ENCODE peak calls at places on chromosome 14, in six cellular contexts. P is NCI-H345, L is neural crest cell, O is astrocyte of the spinal cord, G is GM12892, U is esophagus squamous epithelium. I is an unnamed sample.

GRCh38 chr14:36068777-36069534 is 107.6 kb downstream of the PTCSC3 start:
- DNase-seq in P (no peak), L (no peak), O (peak), G (no peak), U (no peak), I (no peak)

GRCh38 chr14:80316426-80316825 is 105.1 kb upstream of the DIO2 start:
- DNase-seq in P (no peak), L (no peak), O (peak), G (no peak), U (no peak), I (no peak)

GRCh38 chr14:91225025-91225424 is 19.5 kb downstream of the GPR68 start:
- DNase-seq in P (peak), L (no peak), O (no peak), G (no peak), U (no peak), I (no peak)

GRCh38 chr14:60573943-60574496 is 65.1 kb downstream of the SIX6 start:
- DNase-seq in P (no peak), L (no peak), O (no peak), G (no peak), U (no peak), I (no peak)

GRCh38 chr14:34340226-34340625 is 121.8 kb downstream of the SPTSSA start:
- DNase-seq in P (no peak), L (no peak), O (peak), G (no peak), U (no peak), I (no peak)

GRCh38 chr14:106269029-106269428 is 742.6 kb downstream of the TMEM121 start:
- DNase-seq in P (no peak), L (no peak), O (no peak), G (no peak), U (no peak), I (no peak)

GRCh38 chr14:75832621-75833297 is 149.0 kb downstream of the TGFB3 start:
- DNase-seq in P (no peak), L (no peak), O (peak), G (no peak), U (no peak), I (no peak)

GRCh38 chr14:105913861-105914260 is 387.5 kb downstream of the TMEM121 start:
- DNase-seq in P (no peak), L (no peak), O (no peak), G (no peak), U (no peak), I (no peak)

GRCh38 chr14:91269076-91269991 is 24.8 kb upstream of the GPR68 start:
- DNase-seq in P (no peak), L (no peak), O (no peak), G (no peak), U (no peak), I (no peak)

GRCh38 chr14:34872822-34873590 is 2.2 kb downstream of the BAZ1A start:
- DNase-seq in P (peak), L (no peak), O (peak), G (peak), U (no peak), I (no peak)

GRCh38 chr14:27995688-27996087 is 770.9 kb upstream of the FOXG1 start:
- DNase-seq in P (peak), L (no peak), O (no peak), G (no peak), U (no peak), I (no peak)

GRCh38 chr14:22887990-22888378 is 5.0 kb downstream of the REM2 start:
- DNase-seq in P (peak), L (no peak), O (no peak), G (no peak), U (no peak), I (peak)

GRCh38 chr14:99593971-99594841 is 9.8 kb downstream of the CCDC85C start:
- DNase-seq in P (no peak), L (no peak), O (no peak), G (no peak), U (no peak), I (no peak)

GRCh38 chr14:81247271-81247766 is 26.6 kb upstream of the GTF2A1 start:
- DNase-seq in P (no peak), L (no peak), O (no peak), G (no peak), U (no peak), I (no peak)

GRCh38 chr14:99288948-99289347 is 17.0 kb upstream of the BCL11B start:
- DNase-seq in P (no peak), L (no peak), O (no peak), G (no peak), U (no peak), I (no peak)

GRCh38 chr14:22653012-22653621 is 9.0 kb upstream of the OR6J1 start:
- DNase-seq in P (peak), L (peak), O (peak), G (no peak), U (no peak), I (peak)

GRCh38 chr14:102375126-102375525 is 12.4 kb downstream of the TECPR2 start:
- DNase-seq in P (no peak), L (no peak), O (no peak), G (no peak), U (no peak), I (no peak)

GRCh38 chr14:52267501-52268190 is at the start of gene PTGDR:
- DNase-seq in P (no peak), L (peak), O (peak), G (no peak), U (no peak), I (peak)

GRCh38 chr14:23575086-23575485 is 3.5 kb downstream of the JPH4 start:
- DNase-seq in P (no peak), L (no peak), O (no peak), G (no peak), U (no peak), I (no peak)

GRCh38 chr14:96173646-96174475 is 30.8 kb upstream of the BDKRB2 start:
- DNase-seq in P (no peak), L (no peak), O (no peak), G (no peak), U (no peak), I (no peak)

GRCh38 chr14:95981939-95982338 is 57.2 kb upstream of the C14orf132 start:
- DNase-seq in P (no peak), L (no peak), O (no peak), G (no peak), U (no peak), I (no peak)

GRCh38 chr14:23563473-23564180 is 4.0 kb downstream of the AP1G2 start:
- DNase-seq in P (no peak), L (no peak), O (no peak), G (no peak), U (no peak), I (peak)

GRCh38 chr14:50272498-50272897 is 39.5 kb downstream of the L2HGDH start:
- DNase-seq in P (no peak), L (no peak), O (no peak), G (no peak), U (no peak), I (no peak)

GRCh38 chr14:26808407-26808806 is 210.6 kb upstream of the NOVA1 start:
- DNase-seq in P (no peak), L (no peak), O (peak), G (no peak), U (no peak), I (no peak)

GRCh38 chr14:92914087-92914656 is 8.8 kb upstream of the CHGA start:
- DNase-seq in P (no peak), L (peak), O (peak), G (no peak), U (no peak), I (no peak)

GRCh38 chr14:68942281-68943035 is 36.6 kb downstream of the ACTN1 start:
- DNase-seq in P (no peak), L (no peak), O (no peak), G (no peak), U (no peak), I (no peak)

GRCh38 chr14:102183922-102184677 is 44.4 kb downstream of the WDR20 start:
- DNase-seq in P (no peak), L (no peak), O (no peak), G (no peak), U (no peak), I (peak)

GRCh38 chr14:93132472-93133065 is 16.8 kb upstream of the ITPK1 start:
- DNase-seq in P (no peak), L (peak), O (peak), G (no peak), U (no peak), I (no peak)

GRCh38 chr14:96676161-96676560 is 121.0 kb upstream of the VRK1 start:
- DNase-seq in P (no peak), L (no peak), O (peak), G (no peak), U (no peak), I (no peak)

GRCh38 chr14:23530360-23531055 is 21.1 kb downstream of the ZFHX2 start:
- DNase-seq in P (no peak), L (no peak), O (no peak), G (no peak), U (no peak), I (no peak)

GRCh38 chr14:101226603-101227425 is 323.3 kb upstream of the RTL1 start:
- DNase-seq in P (no peak), L (no peak), O (no peak), G (no peak), U (no peak), I (no peak)

GRCh38 chr14:69712637-69713088 is 54.3 kb upstream of the SRSF5 start:
- DNase-seq in P (peak), L (no peak), O (no peak), G (no peak), U (no peak), I (peak)

GRCh38 chr14:71487941-71488340 is 444.3 kb upstream of the RGS6 start:
- DNase-seq in P (no peak), L (no peak), O (no peak), G (no peak), U (no peak), I (no peak)

GRCh38 chr14:31126680-31127079 is 80.9 kb downstream of the HECTD1 start:
- DNase-seq in P (no peak), L (no peak), O (no peak), G (no peak), U (no peak), I (no peak)

GRCh38 chr14:40122978-40123648 is 690.9 kb upstream of the FBXO33 start:
- DNase-seq in P (no peak), L (no peak), O (peak), G (no peak), U (no peak), I (no peak)

I was measured in glutamatergic neuron.